ENCODE peak calls at places on chromosomes 12 and 14, in seven cellular contexts. O is AG09309; Y is GM13977; A is IMR-90; X is dermis blood vessel endothelial cell; S is lower leg skin; H is activated CD4-positive, alpha-beta T cell treated with anti-CD3 and anti-CD28 coated beads for 36 hours. E is an unnamed sample.

GRCh38 chr14:99758121-99758871 is 34.9 kb upstream of the EML1 start:
- DNase-seq in H (no peak), A (peak; percentile 96), O (peak; percentile 88), X (peak; percentile 77), Y (no peak), S (no peak), E (no peak)

GRCh38 chr14:61388173-61388975 is 67.0 kb downstream of the PRKCH start:
- DNase-seq in O (peak; percentile 2), Y (peak; percentile 59), X (peak; percentile 75), H (peak; percentile 71), S (no peak), A (no peak), E (peak; percentile 65)

GRCh38 chr12:118418385-118419057 is 42.2 kb downstream of the SUDS3 start:
- DNase-seq in X (peak; percentile 78), Y (no peak), H (no peak), A (no peak), O (no peak), S (no peak), E (no peak)

GRCh38 chr12:122126713-122127597 is 47.1 kb downstream of the IL31 start:
- DNase-seq in Y (no peak), S (no peak), X (no peak), O (no peak), A (no peak), H (no peak), E (no peak)

GRCh38 chr12:13061377-13061776 is 17.2 kb downstream of the FAM234B start:
- DNase-seq in H (no peak), A (no peak), O (no peak), S (no peak), Y (no peak), X (no peak), E (no peak)

GRCh38 chr14:92665699-92666110 is 82.7 kb downstream of the LGMN start:
- DNase-seq in X (no peak), Y (no peak), A (no peak), S (no peak), H (no peak), O (no peak), E (no peak)

GRCh38 chr14:42335918-42336317 is 729.2 kb downstream of the LRFN5 start:
- DNase-seq in Y (no peak), O (no peak), X (no peak), H (no peak), A (no peak), S (no peak), E (no peak)

GRCh38 chr14:62269204-62269603 is 507.0 kb downstream of the SNAPC1 start:
- DNase-seq in S (no peak), X (no peak), H (peak; percentile 38), Y (no peak), O (no peak), A (peak; percentile 25), E (no peak)

GRCh38 chr12:93261505-93262094 is 116.1 kb upstream of the NUDT4 start:
- DNase-seq in A (no peak), S (no peak), H (no peak), Y (no peak), X (no peak), O (no peak), E (no peak)

GRCh38 chr12:13794706-13795105 is 186.7 kb downstream of the GRIN2B start:
- DNase-seq in S (no peak), Y (no peak), A (no peak), X (no peak), O (no peak), H (no peak), E (no peak)

E was measured in GM13976.